ENCODE peak calls at places on chromosomes 5 and 9, in four cellular contexts. V, A, P and H are unnamed samples.

GRCh38 chr9:109166771-109167601 is at the start of gene FRRS1L:
- DNase-seq in V (no peak), A (no peak), P (no peak), H (no peak)

GRCh38 chr5:151157426-151158286 is at the start of gene ANXA6:
- DNase-seq in V (peak; percentile 92), P (peak; percentile 22), A (peak; percentile 50), H (peak; percentile 63)

GRCh38 chr9:21015122-21015815 is 16.2 kb downstream of the HACD4 start:
- DNase-seq in V (no peak), P (no peak), A (no peak), H (no peak)

GRCh38 chr9:19828586-19828985 is 39.7 kb upstream of the SLC24A2 start:
- DNase-seq in A (no peak), V (no peak), P (no peak), H (no peak)

GRCh38 chr5:59673438-59674058 is 220.0 kb downstream of the PDE4D start:
- DNase-seq in P (peak; percentile 16), V (peak; percentile 10), A (no peak), H (peak; percentile 68)

GRCh38 chr9:503881-504852 is 289.5 kb downstream of the DOCK8 start:
- DNase-seq in V (peak; percentile 85), A (peak; percentile 36), P (peak; percentile 48), H (peak; percentile 81)

GRCh38 chr5:16051246-16051645 is 128.3 kb downstream of the MARCHF11 start:
- DNase-seq in V (no peak), P (no peak), A (no peak), H (no peak)

GRCh38 chr5:72302171-72302570 is 17.9 kb downstream of the MRPS27 start:
- DNase-seq in A (peak; percentile 68), V (no peak), P (no peak), H (no peak)

GRCh38 chr5:65102826-65103673 is 334.3 kb downstream of the CWC27 start:
- DNase-seq in P (peak; percentile 35), V (no peak), A (no peak), H (peak; percentile 62)

GRCh38 chr5:54360925-54361662 is 50.7 kb upstream of the ARL15 start:
- DNase-seq in P (no peak), V (no peak), A (no peak), H (no peak)

GRCh38 chr9:130239741-130240241 is 25.8 kb upstream of the HMCN2 start:
- DNase-seq in V (no peak), P (no peak), A (no peak), H (no peak)

GRCh38 chr5:151624486-151624885 is 33.4 kb upstream of the FAT2 start:
- DNase-seq in A (no peak), P (no peak), V (no peak), H (no peak)

GRCh38 chr5:161851691-161852299 is 3.9 kb downstream of the GABRA1 start:
- DNase-seq in V (no peak), P (no peak), A (no peak), H (peak; percentile 2)

GRCh38 chr5:91283899-91284298 is 99.2 kb downstream of the ARRDC3 start:
- DNase-seq in P (no peak), A (no peak), V (no peak), H (no peak)

GRCh38 chr5:74206571-74207550 is 433.7 kb downstream of the ENC1 start:
- DNase-seq in A (peak; percentile 3), V (no peak), P (no peak), H (no peak)

GRCh38 chr5:135211791-135212190 is 177.8 kb upstream of the PITX1 start:
- DNase-seq in A (no peak), V (no peak), P (no peak), H (no peak)

GRCh38 chr5:74916831-74917710 is 50.9 kb upstream of the FAM169A start:
- DNase-seq in P (peak; percentile 99), V (no peak), A (no peak), H (peak; percentile 60)

GRCh38 chr5:103120607-103121200 is 603 bp downstream of the PPIP5K2 start:
- DNase-seq in A (no peak), P (peak; percentile 1), V (peak; percentile 40), H (no peak)

GRCh38 chr9:120946259-120946658 is 19.7 kb upstream of the TRAF1 start:
- DNase-seq in A (no peak), V (no peak), P (no peak), H (no peak)

GRCh38 chr9:126724226-126724625 is 80.6 kb upstream of the ZBTB43 start:
- DNase-seq in P (no peak), A (no peak), V (no peak), H (no peak)

GRCh38 chr9:137449931-137450537 is 8.9 kb upstream of the ENTPD8 start:
- DNase-seq in A (no peak), P (no peak), V (no peak), H (no peak)

GRCh38 chr5:156947933-156948332 is 15.1 kb downstream of the TIMD4 start:
- DNase-seq in P (no peak), V (no peak), A (no peak), H (no peak)

GRCh38 chr5:175712313-175712680 is 54.4 kb downstream of the HRH2 start:
- DNase-seq in V (no peak), P (no peak), A (no peak), H (no peak)

GRCh38 chr9:100352201-100352726 is 478 bp downstream of the TEX10 start:
- DNase-seq in V (peak; percentile 47), A (no peak), P (no peak), H (no peak)

GRCh38 chr9:38016375-38017120 is 52.5 kb downstream of the SHB start:
- DNase-seq in A (no peak), P (no peak), V (no peak), H (peak; percentile 53)

GRCh38 chr9:98087420-98088354 is 31.2 kb downstream of the NANS start:
- DNase-seq in V (no peak), P (no peak), A (peak; percentile 36), H (no peak)

GRCh38 chr5:168114444-168115017 is 176.9 kb upstream of the WWC1 start:
- DNase-seq in P (peak; percentile 44), A (peak; percentile 43), V (peak; percentile 55), H (peak; percentile 69)

GRCh38 chr5:143893638-143894037 is 81.7 kb downstream of the HMHB1 start:
- DNase-seq in A (no peak), P (no peak), V (no peak), H (no peak)

GRCh38 chr9:21690561-21690960 is 111.9 kb upstream of the MTAP start:
- DNase-seq in V (no peak), A (no peak), P (no peak), H (no peak)

GRCh38 chr5:86997501-86997900 is 270.2 kb upstream of the RASA1 start:
- DNase-seq in P (no peak), V (no peak), A (no peak), H (no peak)

GRCh38 chr9:15722888-15723287 is 170.0 kb downstream of the CCDC171 start:
- DNase-seq in P (no peak), V (no peak), A (no peak), H (no peak)

GRCh38 chr9:111632051-111632450 is 917 bp downstream of the DNAJC25 start:
- DNase-seq in V (no peak), P (peak; percentile 23), A (no peak), H (no peak)

GRCh38 chr9:126874546-126875314 is 14.3 kb downstream of the ZBTB34 start:
- DNase-seq in V (no peak), A (no peak), P (no peak), H (no peak)

GRCh38 chr9:20022410-20022809 is 233.6 kb upstream of the SLC24A2 start:
- DNase-seq in P (no peak), V (no peak), A (no peak), H (no peak)

GRCh38 chr9:128159073-128159783 is 837 bp upstream of the BBLN start:
- DNase-seq in V (peak; percentile 77), A (no peak), P (peak; percentile 43), H (no peak)

GRCh38 chr5:127306036-127306435 is 15.4 kb downstream of the MEGF10 start:
- DNase-seq in V (no peak), P (no peak), A (no peak), H (no peak)

GRCh38 chr9:73133042-73133651 is 18.5 kb upstream of the ANXA1 start:
- DNase-seq in V (no peak), P (no peak), A (no peak), H (no peak)

DNA sequence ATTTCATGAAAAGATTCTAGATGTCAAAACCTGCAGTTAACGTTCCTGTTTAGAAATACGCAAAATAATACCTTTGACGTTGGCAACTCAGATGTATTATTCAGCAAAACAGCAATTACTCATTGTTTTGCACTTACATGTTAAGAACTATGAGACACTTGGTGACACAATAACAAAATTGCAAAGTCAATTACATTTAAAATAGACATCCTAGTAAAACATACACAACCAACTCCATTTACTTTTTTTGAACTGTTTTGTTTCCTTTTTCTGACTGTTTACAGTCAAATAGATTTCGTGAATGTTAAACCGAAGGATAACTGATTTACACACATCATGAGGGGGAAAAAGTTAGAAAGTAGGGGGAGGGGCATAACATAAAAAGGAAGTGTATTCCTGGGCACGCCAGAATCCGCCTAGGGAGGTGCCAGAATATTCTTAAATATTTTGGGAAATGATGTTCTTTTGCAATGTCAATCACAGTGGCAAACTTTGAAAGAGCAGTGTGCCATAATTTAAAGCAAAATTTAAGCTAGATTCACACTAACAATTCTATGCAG is 220.1 kb downstream of the MEF2C start:
- DNase-seq in A (no peak), P (no peak), V (no peak), H (no peak)
- TF ChIP-seq PHF8 in A (no peak), P (no peak), V (no peak), H (no peak)

DNA sequence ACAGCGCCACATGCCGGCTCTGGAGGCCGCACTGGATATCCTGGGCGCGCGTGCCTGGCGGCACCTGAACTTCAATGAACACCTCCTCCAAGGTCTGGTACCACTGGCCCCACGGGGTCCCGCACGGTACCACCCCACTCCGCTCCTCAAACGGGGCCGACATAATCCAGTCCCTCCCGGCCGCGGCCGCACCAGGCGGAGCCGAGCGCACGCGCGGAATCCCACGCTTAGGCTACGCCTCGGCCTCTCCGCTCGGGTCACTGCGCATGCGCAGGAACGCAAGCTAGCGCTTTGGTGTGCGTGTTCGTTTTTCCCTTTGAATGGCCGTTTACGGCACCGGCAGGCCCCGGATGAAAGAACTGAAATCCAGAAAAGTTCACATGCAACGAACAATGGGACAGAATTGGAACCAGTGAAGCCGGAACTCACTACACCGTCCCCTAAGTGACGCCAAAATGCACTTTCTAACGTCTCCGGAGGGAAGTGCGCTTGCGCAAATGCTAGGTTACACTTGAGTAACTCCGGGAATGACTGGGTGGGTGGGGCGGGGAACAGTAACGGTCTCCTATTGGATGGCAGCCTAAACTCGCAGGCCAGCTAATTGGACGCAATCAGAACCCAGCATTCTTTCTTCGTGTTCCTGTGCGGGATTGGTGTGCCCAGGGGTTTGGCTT is at the start of gene NUDCD2:
- DNase-seq in A (peak; percentile 96), V (peak; percentile 94), P (peak; percentile 98), H (peak; percentile 85)
- TF ChIP-seq POLR2A in A (peak; percentile 88), V (peak; percentile 90), P (peak; percentile 93), H (peak; percentile 95)

GRCh38 chr9:135104761-135105160 is 17.3 kb downstream of the OLFM1 start:
- DNase-seq in P (no peak), A (no peak), V (no peak), H (no peak)
- TF ChIP-seq PHF8 in P (no peak), A (no peak), V (no peak), H (no peak)

DNA sequence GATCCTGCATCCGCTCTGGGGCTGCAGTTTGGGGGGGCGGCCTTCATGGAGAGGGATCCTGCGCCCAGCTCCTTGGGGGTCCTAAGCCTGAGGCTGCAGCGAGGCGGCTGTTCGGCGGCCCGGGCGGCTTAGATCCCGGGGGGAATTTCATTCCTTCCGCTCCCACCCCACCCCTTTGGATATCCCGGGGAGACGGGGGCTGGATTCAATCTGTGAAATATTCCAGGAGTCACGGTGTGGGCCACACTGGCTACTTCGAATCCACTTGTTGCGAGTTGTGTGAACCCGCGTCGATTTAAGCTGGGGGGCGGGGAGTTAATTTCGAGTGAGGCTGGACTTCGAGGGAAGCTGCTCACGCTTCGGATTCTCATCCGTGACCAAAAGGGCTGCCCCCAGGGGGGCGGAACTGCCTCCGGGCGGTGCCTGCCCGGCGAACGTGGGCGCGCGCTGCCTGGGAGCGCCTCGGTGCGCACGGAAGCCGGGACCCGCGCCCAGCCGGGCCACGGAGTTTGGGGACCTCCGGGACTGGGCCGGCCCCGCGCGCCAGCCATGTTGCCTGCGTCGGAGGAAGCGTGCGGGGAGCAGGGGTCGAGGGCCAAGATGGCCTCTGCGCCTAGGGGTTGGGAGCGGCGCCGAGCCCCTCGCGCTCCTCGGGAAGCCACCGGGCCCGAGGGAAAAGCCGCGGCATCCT is 790 bp downstream of the OCLN start:
- DNase-seq in P (no peak), V (no peak), A (no peak), H (peak; percentile 51)
- TF ChIP-seq POLR2A in P (no peak), V (no peak), A (no peak), H (peak; percentile 32)